ENCODE peak calls at places on chromosome 7, in ten cellular contexts. B, O, I, F, T, A, Y, X, N and J are unnamed samples.
A peak's percentile ranks its signal among the peaks of the same experiment; 100 is the strongest.

GRCh38 chr7:139601176-139601575 is 77.7 kb downstream of the CLEC2L start:
- DNase-seq in B (no peak), O (no peak), I (no peak), F (no peak), T (no peak), A (no peak), Y (no peak), X (no peak), N (no peak), J (no peak)

GRCh38 chr7:27193335-27194001 is 6.4 kb downstream of the HOXA13 start:
- DNase-seq in B (no peak), O (no peak), I (no peak), F (peak; percentile 65), T (no peak), A (no peak), Y (no peak), X (no peak), N (no peak), J (no peak)

GRCh38 chr7:74164985-74165456 is 9.1 kb upstream of the EIF4H start:
- DNase-seq in B (peak; percentile 19), O (no peak), I (peak; percentile 74), F (peak; percentile 80), T (no peak), A (no peak), Y (no peak), X (no peak), N (no peak), J (no peak)

GRCh38 chr7:151599401-151600227 is 79.9 kb upstream of the RHEB start:
- DNase-seq in B (peak; percentile 74), O (peak; percentile 68), I (no peak), F (no peak), T (peak; percentile 71), A (no peak), Y (peak; percentile 91), X (no peak), N (peak; percentile 96), J (no peak)

GRCh38 chr7:3721422-3721821 is 420.4 kb downstream of the SDK1 start:
- DNase-seq in B (no peak), O (no peak), I (no peak), F (no peak), T (no peak), A (no peak), Y (no peak), X (no peak), N (no peak), J (no peak)

GRCh38 chr7:90965211-90965610 is 299.0 kb upstream of the FZD1 start:
- DNase-seq in B (no peak), O (no peak), I (no peak), F (no peak), T (no peak), A (no peak), Y (no peak), X (no peak), N (no peak), J (no peak)

GRCh38 chr7:123748171-123748733 is 551 bp downstream of the WASL start:
- DNase-seq in B (peak; percentile 32), O (no peak), I (peak; percentile 46), F (peak; percentile 52), T (no peak), A (peak; percentile 43), Y (peak; percentile 30), X (no peak), N (peak; percentile 36), J (peak; percentile 55)

GRCh38 chr7:128774921-128775320 is 673 bp downstream of the OPN1SW start:
- DNase-seq in B (no peak), O (no peak), I (no peak), F (no peak), T (no peak), A (no peak), Y (no peak), X (no peak), N (no peak), J (no peak)

GRCh38 chr7:103065666-103066065 is 8.9 kb downstream of the FBXL13 start:
- DNase-seq in B (peak; percentile 83), O (peak; percentile 24), I (peak; percentile 19), F (peak; percentile 74), T (no peak), A (no peak), Y (peak; percentile 52), X (peak; percentile 14), N (peak; percentile 13), J (no peak)

GRCh38 chr7:47543056-47543455 is 38.9 kb downstream of the TNS3 start:
- DNase-seq in B (no peak), O (no peak), I (no peak), F (no peak), T (no peak), A (no peak), Y (no peak), X (no peak), N (no peak), J (no peak)

GRCh38 chr7:77786018-77786417 is 12.2 kb downstream of the TMEM60 start:
- DNase-seq in B (no peak), O (no peak), I (no peak), F (no peak), T (no peak), A (no peak), Y (no peak), X (no peak), N (no peak), J (no peak)

GRCh38 chr7:111438369-111439289 is 123.7 kb downstream of the IMMP2L start:
- DNase-seq in B (peak; percentile 72), O (no peak), I (no peak), F (no peak), T (no peak), A (no peak), Y (peak; percentile 69), X (no peak), N (peak; percentile 66), J (no peak)

GRCh38 chr7:157136372-157136771 is 2.4 kb upstream of the UBE3C start:
- DNase-seq in B (no peak), O (no peak), I (no peak), F (peak; percentile 35), T (peak; percentile 21), A (no peak), Y (peak; percentile 89), X (no peak), N (peak; percentile 76), J (no peak)

GRCh38 chr7:110960811-110961210 is 130.1 kb upstream of the LRRN3 start:
- DNase-seq in B (no peak), O (no peak), I (no peak), F (no peak), T (no peak), A (no peak), Y (no peak), X (no peak), N (peak; percentile 17), J (no peak)

GRCh38 chr7:140074780-140075179 is 12.0 kb upstream of the PARP12 start:
- DNase-seq in B (no peak), O (no peak), I (no peak), F (no peak), T (no peak), A (no peak), Y (no peak), X (no peak), N (peak; percentile 55), J (no peak)

GRCh38 chr7:125357681-125358440 is 428.2 kb upstream of the POT1 start:
- DNase-seq in B (no peak), O (no peak), I (no peak), F (no peak), T (no peak), A (no peak), Y (no peak), X (no peak), N (no peak), J (no peak)

GRCh38 chr7:22853674-22854157 is 31.1 kb upstream of the TOMM7 start:
- DNase-seq in B (no peak), O (peak; percentile 54), I (no peak), F (peak; percentile 70), T (no peak), A (no peak), Y (peak; percentile 44), X (no peak), N (peak; percentile 40), J (no peak)

DNA sequence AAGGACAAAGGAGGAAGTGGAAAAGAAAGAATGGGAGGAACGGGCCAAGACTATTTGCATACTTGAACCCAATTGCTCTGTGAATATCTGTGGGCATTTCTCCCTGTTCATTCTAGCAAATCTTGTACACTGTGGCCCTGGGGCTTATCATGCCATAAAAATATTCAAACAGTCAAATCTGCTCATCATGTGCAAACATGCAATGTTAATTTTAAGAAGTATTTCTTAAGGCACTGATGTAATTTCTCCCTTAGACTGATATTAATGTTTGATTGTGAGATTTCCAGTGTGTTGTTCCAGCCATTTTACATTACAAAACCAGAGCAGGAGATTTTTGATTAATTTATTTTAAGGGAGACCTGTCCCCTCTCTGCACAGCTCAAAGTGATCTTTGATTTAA is 65.3 kb upstream of the CREB5 start:
- DNase-seq in B (no peak), O (no peak), I (no peak), F (no peak), T (no peak), A (no peak), Y (no peak), X (no peak), N (peak; percentile 61), J (no peak)
- H3K4me3 ChIP-seq in B (no peak overlapping the region), O (no peak overlapping the region), I (no peak overlapping the region), F (no peak overlapping the region), T (no peak overlapping the region), A (no peak overlapping the region), Y (no peak overlapping the region), X (no peak overlapping the region), N (no peak overlapping the region), J (no peak overlapping the region)

DNA sequence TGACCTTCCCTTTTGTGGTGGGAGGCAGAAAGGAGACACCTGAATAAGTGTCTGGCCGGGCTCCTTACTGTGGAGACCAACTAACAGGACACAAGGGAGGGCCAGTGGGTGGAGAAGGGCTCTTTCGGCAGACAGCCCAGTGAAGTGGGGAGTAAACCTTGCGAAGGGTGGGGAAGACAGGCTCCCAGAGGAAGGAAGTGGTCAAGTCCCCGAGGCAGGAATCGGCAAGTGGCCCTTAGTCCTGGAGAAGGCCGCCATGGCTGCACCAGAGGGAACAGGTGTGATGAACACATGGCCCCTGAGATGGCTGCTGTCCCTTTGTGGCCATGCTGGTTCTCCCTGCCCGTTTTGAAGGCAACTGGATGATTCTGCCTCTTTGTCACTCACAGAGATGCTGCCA is 187.2 kb upstream of the IGFBP3 start:
- DNase-seq in B (no peak), O (no peak), I (no peak), F (no peak), T (no peak), A (no peak), Y (no peak), X (no peak), N (no peak), J (no peak)
- H3K4me3 ChIP-seq in B (no peak overlapping the region), O (no peak overlapping the region), I (no peak overlapping the region), F (no peak overlapping the region), T (no peak overlapping the region), A (no peak overlapping the region), Y (no peak overlapping the region), X (no peak overlapping the region), N (no peak overlapping the region), J (no peak overlapping the region)

GRCh38 chr7:97016392-97017196 is 8.0 kb downstream of the DLX5 start:
- DNase-seq in B (no peak), O (no peak), I (no peak), F (peak; percentile 92), T (no peak), A (no peak), Y (no peak), X (no peak), N (no peak), J (no peak)
- H3K4me3 ChIP-seq in B (no peak overlapping the region), O (no peak overlapping the region), I (no peak overlapping the region), F (peak overlapping the region; percentile 51), T (no peak overlapping the region), A (no peak overlapping the region), Y (no peak overlapping the region), X (no peak overlapping the region), N (no peak overlapping the region), J (peak overlapping the region; percentile 23)

GRCh38 chr7:17689361-17689760 is 250.9 kb downstream of the SNX13 start:
- DNase-seq in B (no peak), O (no peak), I (no peak), F (no peak), T (no peak), A (no peak), Y (no peak), X (no peak), N (no peak), J (no peak)
- H3K4me3 ChIP-seq in B (no peak overlapping the region), O (no peak overlapping the region), I (no peak overlapping the region), F (no peak overlapping the region), T (no peak overlapping the region), A (no peak overlapping the region), Y (no peak overlapping the region), X (no peak overlapping the region), N (no peak overlapping the region), J (no peak overlapping the region)